ENCODE peak calls at places on chromosomes 1 and 21, in eight cellular contexts. X is HEK293T, L is Daoy, S is nucleus accumbens, P is WERI-Rb-1, R is G401, H is left ventricle myocardium superior, K is SK-MEL-5. A is an unnamed sample.

GRCh38 chr21:26110703-26111102 is 59.9 kb downstream of the APP start:
- DNase-seq in K (no peak), S (no peak), R (no peak), H (no peak), L (no peak), P (no peak), X (no peak), A (no peak)

GRCh38 chr1:42282867-42283583 is 52.0 kb downstream of the FOXJ3 start:
- DNase-seq in L (no peak), P (no peak), X (no peak), R (no peak), S (no peak), H (no peak), K (no peak), A (no peak)

GRCh38 chr1:23483327-23484252 is at the start of gene ASAP3:
- DNase-seq in P (peak), R (peak), X (no peak), S (peak), H (peak), L (peak), K (no peak), A (peak)

GRCh38 chr1:56153276-56153675 is 426.1 kb downstream of the PLPP3 start:
- DNase-seq in X (no peak), S (no peak), K (no peak), P (no peak), R (no peak), L (no peak), H (no peak), A (no peak)

GRCh38 chr21:45454081-45454923 is 49.3 kb downstream of the COL18A1 start:
- DNase-seq in K (no peak), H (peak), X (no peak), P (peak), L (no peak), S (no peak), R (no peak), A (no peak)

GRCh38 chr1:221435510-221435909 is 306.4 kb downstream of the DUSP10 start:
- DNase-seq in S (no peak), R (peak), L (peak), K (peak), X (peak), H (no peak), P (no peak), A (peak)

GRCh38 chr1:100328133-100328532 is 24.2 kb upstream of the CDC14A start:
- DNase-seq in L (no peak), P (no peak), R (no peak), S (no peak), X (no peak), K (no peak), H (no peak), A (peak)

GRCh38 chr21:35340273-35340672 is 291.2 kb upstream of the RUNX1 start:
- DNase-seq in H (no peak), P (no peak), R (no peak), S (no peak), L (no peak), X (no peak), K (no peak), A (no peak)

GRCh38 chr1:207698822-207699483 is 52.9 kb upstream of the CD46 start:
- DNase-seq in P (peak), S (peak), K (peak), R (peak), L (peak), H (peak), X (peak), A (peak)

GRCh38 chr1:99264201-99265021 is at the start of gene PLPPR4:
- DNase-seq in L (peak), R (peak), S (peak), X (peak), K (no peak), H (peak), P (peak), A (peak)

GRCh38 chr1:6275826-6276764 is 15.2 kb upstream of the GPR153 start:
- DNase-seq in S (peak), K (no peak), P (no peak), X (no peak), L (no peak), H (peak), R (no peak), A (peak)

GRCh38 chr1:235640580-235640979 is 9.0 kb downstream of the GNG4 start:
- DNase-seq in L (no peak), R (no peak), S (no peak), H (no peak), K (no peak), X (no peak), P (no peak), A (no peak)

A was measured in putamen.